ENCODE peak calls at places on chromosomes 16 and 17, in five cellular contexts. J is sigmoid colon, W is right lobe of liver, U is body of pancreas, A is lower leg skin. I is an unnamed sample.

GRCh38 chr17:68238894-68239293 is 8.9 kb upstream of the AMZ2 start:
- DNase-seq in W (no peak), U (no peak), J (no peak), A (no peak), I (no peak)

GRCh38 chr16:9072806-9073341 is 18.6 kb upstream of the HAPSTR1 start:
- DNase-seq in U (no peak), W (no peak), A (no peak), J (no peak), I (no peak)

GRCh38 chr16:24070851-24071250 is 185.3 kb upstream of the CACNG3 start:
- DNase-seq in W (no peak), U (no peak), J (no peak), A (no peak), I (peak)

GRCh38 chr16:81517630-81518438 is 73.2 kb downstream of the CMIP start:
- DNase-seq in U (no peak), A (no peak), W (no peak), J (no peak), I (no peak)

GRCh38 chr16:57694556-57695377 is at the start of gene DRC7:
- DNase-seq in W (peak), U (peak), A (peak), J (no peak), I (peak)

GRCh38 chr17:8105957-8106398 is 12.3 kb downstream of the ALOXE3 start:
- DNase-seq in A (no peak), W (no peak), J (no peak), U (no peak), I (no peak)

GRCh38 chr16:974606-975312 is 4.0 kb upstream of the LMF1 start:
- DNase-seq in W (no peak), U (peak), J (no peak), A (no peak), I (no peak)

GRCh38 chr16:65740716-65741115 is 618.9 kb upstream of the CDH11 start:
- DNase-seq in J (no peak), U (no peak), W (no peak), A (no peak), I (no peak)

GRCh38 chr16:69443809-69444611 is 19.6 kb downstream of the CYB5B start:
- DNase-seq in U (no peak), J (peak), A (peak), W (no peak), I (no peak)

DNA sequence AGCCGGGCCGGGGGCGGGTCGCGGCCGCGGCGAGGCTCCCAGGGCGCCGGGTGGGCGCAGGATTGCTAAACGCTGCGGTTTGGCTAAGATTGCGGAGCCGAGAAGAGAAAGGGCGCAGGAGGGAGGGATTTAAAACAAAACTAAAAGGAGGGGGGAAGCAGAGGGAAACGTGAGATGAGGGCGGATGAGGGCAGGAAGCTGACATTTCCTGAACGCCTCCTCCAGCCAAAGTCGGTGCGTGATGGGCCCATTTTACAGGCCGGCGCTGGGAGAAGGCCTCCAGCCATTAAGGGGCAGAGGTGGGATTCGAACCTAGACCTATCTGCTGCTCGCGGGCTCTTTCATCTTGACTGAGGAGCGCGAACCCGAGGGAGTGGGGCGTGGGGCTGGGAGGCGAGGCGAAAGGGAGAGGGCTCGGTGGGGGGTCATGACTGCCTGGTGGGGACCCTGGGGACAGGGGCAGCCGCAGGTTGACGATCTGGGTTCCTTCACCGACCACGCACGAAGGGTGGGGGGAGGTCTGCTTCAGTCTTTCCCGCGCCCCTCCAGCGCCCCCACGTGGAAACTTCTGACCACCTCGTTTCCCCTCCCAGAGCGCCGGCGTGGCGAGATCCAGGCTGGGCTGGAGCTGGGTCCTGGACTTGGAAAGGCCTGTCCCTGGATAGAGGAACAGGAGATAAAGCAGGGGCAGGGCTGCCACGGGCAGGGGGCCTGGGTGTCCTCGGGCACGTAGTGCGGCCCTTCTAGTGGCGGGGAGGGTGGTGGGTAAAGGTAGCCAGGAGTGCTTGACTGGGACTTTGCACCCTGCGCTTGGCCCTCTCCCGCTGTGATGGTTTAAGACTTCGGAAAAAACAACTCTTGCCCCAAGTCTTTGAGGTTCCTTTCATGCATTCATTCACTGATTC is 3.8 kb upstream of the TAC4 start:
- DNase-seq in A (peak), U (peak), W (peak), J (peak), I (peak)
- TF ChIP-seq POLR2A in A (no peak), U (no peak), W (peak), J (no peak), I (no peak)

GRCh38 chr17:63446218-63446980 is at the start of gene CYB561:
- DNase-seq in A (peak), W (peak), J (peak), U (peak), I (peak)
- TF ChIP-seq POLR2A in A (no peak), W (peak), J (no peak), U (peak), I (no peak)

GRCh38 chr17:48549909-48550308 is 5.0 kb upstream of the HOXB2 start:
- DNase-seq in U (no peak), W (no peak), A (no peak), J (peak), I (no peak)

GRCh38 chr17:48548687-48549621 is 4.0 kb upstream of the HOXB2 start:
- DNase-seq in J (no peak), U (no peak), W (no peak), A (no peak), I (no peak)

GRCh38 chr17:48546187-48546923 is 1.4 kb upstream of the HOXB2 start:
- DNase-seq in W (no peak), A (no peak), J (peak), U (no peak), I (no peak)

GRCh38 chr17:48546924-48547838 is 2.3 kb upstream of the HOXB2 start:
- DNase-seq in W (no peak), U (no peak), J (peak), A (no peak), I (no peak)

DNA sequence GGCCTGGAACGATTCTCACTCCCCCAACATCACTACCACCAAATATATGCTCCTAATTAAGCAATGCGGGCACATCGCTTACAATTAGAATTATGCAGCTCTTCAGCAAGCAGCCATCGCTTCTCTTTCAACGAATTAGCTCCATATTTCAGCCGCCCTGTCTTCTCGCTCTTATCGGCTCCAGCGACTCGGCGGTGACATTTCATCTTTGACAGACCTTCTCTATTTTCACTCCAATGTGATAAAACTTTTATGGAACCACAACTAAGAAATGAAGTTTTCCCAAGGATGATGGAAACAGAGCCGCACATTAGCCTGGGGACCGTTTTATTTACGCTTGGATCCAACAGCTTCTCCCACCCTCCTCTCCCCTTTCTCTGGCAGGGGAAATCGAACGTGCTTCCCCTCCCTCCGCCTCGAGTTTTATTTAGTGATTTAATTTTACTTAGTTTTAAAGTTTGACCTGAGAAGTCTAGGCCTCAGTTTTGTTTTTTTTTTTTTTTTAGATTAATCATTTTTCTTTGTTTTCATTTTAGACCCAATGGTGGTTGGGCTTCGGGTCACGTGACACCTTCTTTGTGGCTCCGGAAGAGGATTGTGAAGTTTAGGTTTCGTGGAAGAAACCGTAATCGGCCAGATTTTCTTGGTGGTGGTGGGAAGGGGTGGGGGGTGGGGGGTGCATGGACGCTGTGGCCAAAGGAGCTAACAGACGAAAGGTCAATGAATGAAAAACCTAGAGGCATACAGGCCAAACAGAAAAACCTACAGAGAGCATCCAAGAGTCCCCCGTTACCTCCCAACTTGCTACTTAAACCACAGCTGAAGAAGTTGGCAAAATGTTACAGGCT is 3.2 kb upstream of the HOXB2 start:
- DNase-seq in J (peak), W (no peak), A (no peak), U (no peak), I (no peak)
- TF ChIP-seq POLR2A in J (no peak), W (no peak), A (no peak), U (no peak), I (no peak)

GRCh38 chr17:21287703-21288449 is 3.4 kb downstream of the MAP2K3 start:
- DNase-seq in J (peak), A (peak), W (peak), U (peak), I (no peak)
- TF ChIP-seq POLR2A in J (peak), A (no peak), W (peak), U (peak), I (peak)

GRCh38 chr16:27424772-27425498 is 23.0 kb downstream of the IL21R start:
- DNase-seq in J (peak), W (peak), A (peak), U (no peak), I (no peak)
- TF ChIP-seq POLR2A in J (no peak), W (no peak), A (no peak), U (no peak), I (peak)

DNA sequence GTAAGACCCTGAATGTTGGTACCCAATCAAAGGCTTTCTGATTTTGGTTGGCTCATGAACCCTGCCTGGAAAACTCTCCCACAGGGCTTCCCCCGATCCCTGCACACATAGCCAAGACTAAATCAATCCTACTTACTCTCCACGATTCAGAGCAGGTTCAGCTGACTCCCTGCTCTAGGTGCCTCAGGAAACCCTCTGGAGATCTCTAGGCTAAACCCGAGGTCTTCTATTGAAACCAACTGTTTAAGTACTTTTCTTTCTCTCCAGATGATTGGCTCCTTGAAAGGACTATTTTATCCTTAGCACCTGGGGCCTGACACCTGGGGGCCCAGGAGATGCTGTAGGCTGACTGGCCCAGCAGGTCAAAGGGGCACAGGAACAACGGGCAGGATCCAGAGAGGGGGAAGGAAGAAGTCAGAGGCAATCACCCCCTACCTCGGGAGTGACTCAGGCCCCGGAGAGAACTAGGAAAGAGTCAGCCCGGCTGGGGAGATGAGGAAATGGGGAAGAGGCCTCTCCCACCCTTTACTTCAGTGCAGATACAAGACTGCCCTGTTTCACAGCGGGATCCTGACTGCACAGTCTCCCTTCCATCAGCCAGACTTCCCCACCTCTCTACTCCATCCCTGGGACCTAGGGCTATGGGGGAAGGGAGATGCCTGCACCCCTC is 2.0 kb downstream of the TBC1D10B start:
- DNase-seq in J (peak), A (no peak), W (no peak), U (no peak), I (no peak)
- TF ChIP-seq POLR2A in J (no peak), A (no peak), W (no peak), U (peak), I (no peak)

DNA sequence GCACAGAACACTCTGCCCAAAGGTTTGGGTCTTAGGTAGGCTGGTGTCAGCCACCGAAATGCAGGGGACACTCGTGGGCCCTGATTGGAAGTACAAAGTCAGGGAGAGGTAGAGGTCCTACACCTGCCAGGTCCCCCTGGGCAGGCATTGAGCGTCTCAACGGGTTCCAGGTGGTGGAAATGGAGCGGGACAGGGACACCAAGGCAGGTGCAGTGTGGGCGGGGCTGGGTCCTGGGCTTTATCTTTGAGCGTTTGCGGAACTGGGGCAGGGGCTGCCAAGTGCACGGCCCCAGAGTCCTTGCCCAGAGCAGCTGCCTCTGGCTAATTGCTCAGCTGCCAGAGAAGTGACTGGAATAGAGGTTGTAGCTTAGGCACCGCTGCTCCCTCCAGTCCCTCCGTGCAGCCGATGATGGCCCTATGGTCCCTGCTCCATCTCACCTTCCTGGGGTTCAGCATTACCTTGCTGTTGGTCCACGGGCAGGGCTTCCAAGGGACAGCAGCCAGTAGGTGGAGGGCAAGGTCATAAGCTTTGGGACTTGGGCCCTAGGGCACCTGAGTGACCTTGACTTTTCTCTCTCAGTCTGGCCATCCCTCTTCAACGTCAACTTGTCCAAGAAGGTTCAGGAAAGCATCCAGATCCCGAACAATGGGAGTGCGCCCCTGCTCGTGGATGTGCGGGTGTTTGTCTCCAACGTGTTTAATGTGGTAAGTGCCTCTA is at the start of gene ZACN:
- DNase-seq in U (no peak), W (no peak), J (no peak), A (no peak), I (peak)
- TF ChIP-seq POLR2A in U (no peak), W (no peak), J (no peak), A (no peak), I (no peak)

GRCh38 chr17:76737676-76738467 is at the start of gene MFSD11:
- DNase-seq in A (peak), J (peak), W (peak), U (peak), I (peak)
- TF ChIP-seq POLR2A in A (no peak), J (peak), W (no peak), U (no peak), I (no peak)

I was measured in GM12891.